ENCODE peak calls at places on chromosomes 1 and 21, in six cellular contexts. One of them, this sample, is unnamed.

GRCh38 chr1:110554871-110555801 is 36.2 kb upstream of the KCNA10 start:
- DNase-seq in A549: peak
- DNase-seq in neural progenitor cell: peak
- DNase-seq in PC-9: no peak
- DNase-seq in keratinocyte: no peak
- DNase-seq in SK-N-SH: peak
- DNase-seq in this sample: peak

GRCh38 chr1:145956776-145957442 is 908 bp downstream of the LIX1L start:
- DNase-seq in A549: no peak
- DNase-seq in neural progenitor cell: no peak
- DNase-seq in PC-9: no peak
- DNase-seq in keratinocyte: no peak
- DNase-seq in SK-N-SH: no peak
- DNase-seq in this sample: peak

GRCh38 chr1:91851130-91852010 is 34.6 kb downstream of the TGFBR3 start:
- DNase-seq in A549: peak
- DNase-seq in neural progenitor cell: no peak
- DNase-seq in PC-9: no peak
- DNase-seq in keratinocyte: no peak
- DNase-seq in SK-N-SH: peak
- DNase-seq in this sample: peak

GRCh38 chr1:205536759-205537361 is 32.4 kb downstream of the CDK18 start:
- DNase-seq in A549: no peak
- DNase-seq in neural progenitor cell: no peak
- DNase-seq in PC-9: peak
- DNase-seq in keratinocyte: no peak
- DNase-seq in SK-N-SH: no peak
- DNase-seq in this sample: no peak

GRCh38 chr1:228430243-228430642 is 13.6 kb upstream of the TRIM17 start:
- DNase-seq in A549: no peak
- DNase-seq in neural progenitor cell: no peak
- DNase-seq in PC-9: peak
- DNase-seq in keratinocyte: no peak
- DNase-seq in SK-N-SH: no peak
- DNase-seq in this sample: no peak

GRCh38 chr1:228904222-228904621 is 168.9 kb downstream of the RHOU start:
- DNase-seq in A549: no peak
- DNase-seq in neural progenitor cell: no peak
- DNase-seq in PC-9: no peak
- DNase-seq in keratinocyte: no peak
- DNase-seq in SK-N-SH: no peak
- DNase-seq in this sample: no peak

GRCh38 chr1:169112241-169112640 is 5.8 kb downstream of the ATP1B1 start:
- DNase-seq in A549: peak
- DNase-seq in neural progenitor cell: no peak
- DNase-seq in PC-9: no peak
- DNase-seq in keratinocyte: no peak
- DNase-seq in SK-N-SH: no peak
- DNase-seq in this sample: no peak

GRCh38 chr1:203289281-203289981 is 15.9 kb upstream of the BTG2 start:
- DNase-seq in A549: no peak
- DNase-seq in neural progenitor cell: no peak
- DNase-seq in PC-9: no peak
- DNase-seq in keratinocyte: no peak
- DNase-seq in SK-N-SH: no peak
- DNase-seq in this sample: no peak

GRCh38 chr1:9292361-9293240 is at the start of gene SPSB1:
- DNase-seq in A549: peak
- DNase-seq in neural progenitor cell: peak
- DNase-seq in PC-9: peak
- DNase-seq in keratinocyte: no peak
- DNase-seq in SK-N-SH: peak
- DNase-seq in this sample: peak

GRCh38 chr21:41321211-41321907 is 4.8 kb downstream of the FAM3B start:
- DNase-seq in A549: no peak
- DNase-seq in neural progenitor cell: no peak
- DNase-seq in PC-9: no peak
- DNase-seq in keratinocyte: no peak
- DNase-seq in SK-N-SH: no peak
- DNase-seq in this sample: no peak

GRCh38 chr1:66626261-66626660 is 92.3 kb downstream of the SGIP1 start:
- DNase-seq in A549: no peak
- DNase-seq in neural progenitor cell: no peak
- DNase-seq in PC-9: no peak
- DNase-seq in keratinocyte: no peak
- DNase-seq in SK-N-SH: no peak
- DNase-seq in this sample: no peak

GRCh38 chr1:103514920-103515503 is 10.5 kb upstream of the RNPC3 start:
- DNase-seq in A549: peak
- DNase-seq in neural progenitor cell: peak
- DNase-seq in PC-9: peak
- DNase-seq in keratinocyte: no peak
- DNase-seq in SK-N-SH: peak
- DNase-seq in this sample: peak

GRCh38 chr1:171769171-171769570 is 12.3 kb upstream of the METTL13 start:
- DNase-seq in A549: no peak
- DNase-seq in neural progenitor cell: no peak
- DNase-seq in PC-9: no peak
- DNase-seq in keratinocyte: no peak
- DNase-seq in SK-N-SH: no peak
- DNase-seq in this sample: no peak

GRCh38 chr1:2528966-2529750 is 905 bp downstream of the HES5 start:
- DNase-seq in A549: no peak
- DNase-seq in neural progenitor cell: peak
- DNase-seq in PC-9: peak
- DNase-seq in keratinocyte: no peak
- DNase-seq in SK-N-SH: peak
- DNase-seq in this sample: no peak

GRCh38 chr1:100134872-100135271 is 1.9 kb downstream of the TRMT13 start:
- DNase-seq in A549: no peak
- DNase-seq in neural progenitor cell: no peak
- DNase-seq in PC-9: no peak
- DNase-seq in keratinocyte: no peak
- DNase-seq in SK-N-SH: no peak
- DNase-seq in this sample: no peak

GRCh38 chr1:181430015-181430657 is 53.2 kb upstream of the CACNA1E start:
- DNase-seq in A549: no peak
- DNase-seq in neural progenitor cell: no peak
- DNase-seq in PC-9: no peak
- DNase-seq in keratinocyte: no peak
- DNase-seq in SK-N-SH: no peak
- DNase-seq in this sample: no peak

GRCh38 chr1:152411144-152411543 is 2.9 kb downstream of the CRNN start:
- DNase-seq in A549: no peak
- DNase-seq in neural progenitor cell: no peak
- DNase-seq in PC-9: no peak
- DNase-seq in keratinocyte: no peak
- DNase-seq in SK-N-SH: no peak
- DNase-seq in this sample: no peak

GRCh38 chr1:244022301-244022700 is 28.8 kb upstream of the ZBTB18 start:
- DNase-seq in A549: no peak
- DNase-seq in neural progenitor cell: no peak
- DNase-seq in PC-9: peak
- DNase-seq in keratinocyte: no peak
- DNase-seq in SK-N-SH: no peak
- DNase-seq in this sample: peak

GRCh38 chr1:219555802-219556201 is 57.1 kb downstream of the ZC3H11B start:
- DNase-seq in A549: peak
- DNase-seq in neural progenitor cell: peak
- DNase-seq in PC-9: no peak
- DNase-seq in keratinocyte: no peak
- DNase-seq in SK-N-SH: no peak
- DNase-seq in this sample: peak

GRCh38 chr1:46188295-46189030 is 9.8 kb downstream of the POMGNT1 start:
- DNase-seq in A549: peak
- DNase-seq in neural progenitor cell: no peak
- DNase-seq in PC-9: peak
- DNase-seq in keratinocyte: no peak
- DNase-seq in SK-N-SH: no peak
- DNase-seq in this sample: no peak

GRCh38 chr1:203402609-203403337 is 51.9 kb upstream of the FMOD start:
- DNase-seq in A549: no peak
- DNase-seq in neural progenitor cell: no peak
- DNase-seq in PC-9: no peak
- DNase-seq in keratinocyte: no peak
- DNase-seq in SK-N-SH: no peak
- DNase-seq in this sample: peak

GRCh38 chr1:118340928-118341905 is 156.2 kb upstream of the SPAG17 start:
- DNase-seq in A549: no peak
- DNase-seq in neural progenitor cell: no peak
- DNase-seq in PC-9: no peak
- DNase-seq in keratinocyte: no peak
- DNase-seq in SK-N-SH: no peak
- DNase-seq in this sample: peak

GRCh38 chr21:26715878-26716506 is 129.2 kb downstream of the ADAMTS1 start:
- DNase-seq in A549: peak
- DNase-seq in neural progenitor cell: peak
- DNase-seq in PC-9: peak
- DNase-seq in keratinocyte: no peak
- DNase-seq in SK-N-SH: peak
- DNase-seq in this sample: peak

GRCh38 chr1:2528016-2528415 is 1.6 kb upstream of the PANK4 start:
- DNase-seq in A549: no peak
- DNase-seq in neural progenitor cell: no peak
- DNase-seq in PC-9: no peak
- DNase-seq in keratinocyte: no peak
- DNase-seq in SK-N-SH: no peak
- DNase-seq in this sample: no peak

GRCh38 chr1:17232759-17233661 is 15.9 kb upstream of the PADI3 start:
- DNase-seq in A549: peak
- DNase-seq in neural progenitor cell: no peak
- DNase-seq in PC-9: no peak
- DNase-seq in keratinocyte: peak
- DNase-seq in SK-N-SH: no peak
- DNase-seq in this sample: peak

GRCh38 chr1:196535727-196536126 is 72.5 kb downstream of the KCNT2 start:
- DNase-seq in A549: peak
- DNase-seq in neural progenitor cell: peak
- DNase-seq in PC-9: peak
- DNase-seq in keratinocyte: peak
- DNase-seq in SK-N-SH: no peak
- DNase-seq in this sample: peak

DNA sequence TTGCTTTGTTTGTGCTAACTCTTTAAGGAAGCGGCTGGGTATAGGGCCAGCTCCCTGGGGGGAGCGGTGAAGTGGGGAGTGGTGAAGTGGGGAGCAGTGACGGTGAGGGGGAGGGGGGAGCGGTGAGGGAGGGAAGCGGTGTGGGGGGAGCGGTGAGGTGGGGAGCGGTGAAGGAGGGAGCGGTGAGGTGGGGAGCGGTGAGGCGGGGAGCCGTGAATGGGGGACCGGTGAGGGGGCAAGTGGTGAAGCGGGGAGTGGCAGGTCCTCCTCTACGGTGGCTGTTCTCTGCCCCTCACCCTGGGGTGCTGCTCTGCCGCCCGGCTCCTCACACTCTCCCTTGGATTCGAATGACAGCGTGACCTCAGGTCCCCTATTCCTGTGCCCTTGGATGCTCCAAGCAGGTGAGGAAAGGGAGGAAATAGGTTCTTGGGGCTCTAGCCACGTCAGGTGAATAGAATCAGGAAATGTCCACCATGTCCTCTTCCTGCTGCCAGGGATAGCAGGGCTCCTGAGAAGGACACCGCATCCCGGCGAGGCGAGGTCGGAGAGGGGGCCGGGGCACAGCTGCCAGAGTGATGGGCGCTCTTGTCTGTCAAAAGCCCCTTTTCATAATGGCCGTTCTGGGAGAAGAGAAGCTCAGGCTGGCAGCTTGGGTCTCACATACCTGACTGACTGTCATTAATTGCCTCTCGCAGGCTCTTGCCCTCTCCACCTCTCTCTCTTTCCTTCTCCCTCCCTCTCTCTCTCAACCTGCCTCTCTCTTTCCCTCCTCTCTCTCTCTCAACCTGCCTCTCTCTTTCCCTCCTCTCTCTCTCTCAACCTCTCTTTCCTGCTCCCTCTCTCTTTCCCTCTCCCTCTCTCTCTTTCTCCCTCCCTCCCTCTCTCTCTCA is 134.2 kb downstream of the PGBD5 start:
- DNase-seq in A549: no peak
- DNase-seq in neural progenitor cell: peak
- DNase-seq in PC-9: no peak
- DNase-seq in keratinocyte: no peak
- DNase-seq in SK-N-SH: no peak
- DNase-seq in this sample: no peak
- H3K4me3 ChIP-seq in A549: no peak
- H3K4me3 ChIP-seq in neural progenitor cell: peak
- H3K4me3 ChIP-seq in PC-9: no peak
- H3K4me3 ChIP-seq in keratinocyte: no peak
- H3K4me3 ChIP-seq in SK-N-SH: no peak
- H3K4me3 ChIP-seq in this sample: no peak

GRCh38 chr1:213719462-213719861 is 268.3 kb upstream of the PROX1 start:
- DNase-seq in A549: no peak
- DNase-seq in neural progenitor cell: no peak
- DNase-seq in PC-9: no peak
- DNase-seq in keratinocyte: no peak
- DNase-seq in SK-N-SH: no peak
- DNase-seq in this sample: no peak
- H3K4me2 ChIP-seq in A549: no peak
- H3K4me2 ChIP-seq in neural progenitor cell: no peak
- H3K4me2 ChIP-seq in PC-9: no peak
- H3K4me2 ChIP-seq in keratinocyte: no peak
- H3K4me2 ChIP-seq in SK-N-SH: no peak
- H3K4me2 ChIP-seq in this sample: no peak

GRCh38 chr21:34881894-34882371 is 167.2 kb downstream of the RUNX1 start:
- DNase-seq in A549: peak
- DNase-seq in neural progenitor cell: no peak
- DNase-seq in PC-9: no peak
- DNase-seq in keratinocyte: peak
- DNase-seq in SK-N-SH: no peak
- DNase-seq in this sample: peak
- H3K4me3 ChIP-seq in A549: peak
- H3K4me3 ChIP-seq in neural progenitor cell: no peak
- H3K4me3 ChIP-seq in PC-9: peak
- H3K4me3 ChIP-seq in keratinocyte: peak
- H3K4me3 ChIP-seq in SK-N-SH: peak
- H3K4me3 ChIP-seq in this sample: peak

GRCh38 chr1:108096089-108096488 is 104.1 kb downstream of the SLC25A24 start:
- DNase-seq in A549: no peak
- DNase-seq in neural progenitor cell: no peak
- DNase-seq in PC-9: no peak
- DNase-seq in keratinocyte: no peak
- DNase-seq in SK-N-SH: no peak
- DNase-seq in this sample: no peak

GRCh38 chr1:108097057-108097456 is 103.1 kb downstream of the SLC25A24 start:
- DNase-seq in A549: no peak
- DNase-seq in neural progenitor cell: no peak
- DNase-seq in PC-9: no peak
- DNase-seq in keratinocyte: no peak
- DNase-seq in SK-N-SH: no peak
- DNase-seq in this sample: no peak

GRCh38 chr1:108100148-108100547 is 100.0 kb downstream of the SLC25A24 start:
- DNase-seq in A549: no peak
- DNase-seq in neural progenitor cell: no peak
- DNase-seq in PC-9: no peak
- DNase-seq in keratinocyte: no peak
- DNase-seq in SK-N-SH: no peak
- DNase-seq in this sample: no peak
- H3K4me2 ChIP-seq in A549: no peak
- H3K4me2 ChIP-seq in neural progenitor cell: no peak
- H3K4me2 ChIP-seq in PC-9: no peak
- H3K4me2 ChIP-seq in keratinocyte: no peak
- H3K4me2 ChIP-seq in SK-N-SH: no peak
- H3K4me2 ChIP-seq in this sample: no peak

GRCh38 chr1:57696904-57697303 is 273.0 kb upstream of the DAB1 start:
- DNase-seq in A549: no peak
- DNase-seq in neural progenitor cell: no peak
- DNase-seq in PC-9: no peak
- DNase-seq in keratinocyte: no peak
- DNase-seq in SK-N-SH: no peak
- DNase-seq in this sample: no peak
- H3K4me3 ChIP-seq in A549: no peak
- H3K4me3 ChIP-seq in neural progenitor cell: no peak
- H3K4me3 ChIP-seq in PC-9: no peak
- H3K4me3 ChIP-seq in keratinocyte: no peak
- H3K4me3 ChIP-seq in SK-N-SH: no peak
- H3K4me3 ChIP-seq in this sample: no peak